ENCODE peak calls at places on chromosomes 7 and 10, in four cellular contexts. Z is esophagus squamous epithelium, D is HCT116, W is ovary. N is an unnamed sample.

GRCh38 chr10:103171278-103171677 is 21.8 kb downstream of the NT5C2 start:
- DNase-seq in Z (no peak), D (no peak), W (no peak), N (no peak)

GRCh38 chr10:25651534-25651933 is 282.5 kb upstream of the MYO3A start:
- DNase-seq in W (no peak), D (no peak), Z (no peak), N (no peak)

GRCh38 chr7:16315280-16315679 is 106.1 kb downstream of the CRPPA start:
- DNase-seq in D (no peak), W (no peak), Z (no peak), N (no peak)

GRCh38 chr10:120428754-120429153 is 28.3 kb upstream of the PLPP4 start:
- DNase-seq in W (no peak), D (no peak), Z (no peak), N (no peak)

GRCh38 chr7:42932861-42933591 is 850 bp downstream of the MRPL32 start:
- DNase-seq in W (no peak), Z (no peak), D (no peak), N (no peak)

GRCh38 chr7:113976508-113976907 is 57.7 kb upstream of the PPP1R3A start:
- DNase-seq in Z (no peak), D (no peak), W (no peak), N (no peak)

GRCh38 chr10:49053053-49053997 is 62.0 kb downstream of the VSTM4 start:
- DNase-seq in D (no peak), W (no peak), Z (no peak), N (no peak)

GRCh38 chr10:22854935-22855421 is 72.9 kb upstream of the ARMC3 start:
- DNase-seq in Z (no peak), W (no peak), D (no peak), N (no peak)

GRCh38 chr10:112934193-112934592 is 15.9 kb upstream of the TCF7L2 start:
- DNase-seq in D (no peak), Z (no peak), W (no peak), N (no peak)

GRCh38 chr10:5968681-5969453 is 8.5 kb downstream of the IL15RA start:
- DNase-seq in W (no peak), D (no peak), Z (no peak), N (peak; percentile 43)

GRCh38 chr10:47261556-47261955 is 38.4 kb upstream of the GDF10 start:
- DNase-seq in W (no peak), D (no peak), Z (no peak), N (peak; percentile 2)

GRCh38 chr10:110151467-110151866 is 55.9 kb upstream of the MXI1 start:
- DNase-seq in D (no peak), Z (no peak), W (no peak), N (peak; percentile 76)

GRCh38 chr10:103666109-103666508 is 172.6 kb downstream of the NEURL1 start:
- DNase-seq in Z (no peak), W (no peak), D (peak; percentile 22), N (no peak)

GRCh38 chr10:47346572-47347302 is 1.4 kb upstream of the RBP3 start:
- DNase-seq in D (no peak), W (no peak), Z (no peak), N (no peak)

GRCh38 chr7:84248267-84248666 is 53.7 kb upstream of the SEMA3A start:
- DNase-seq in D (no peak), W (no peak), Z (no peak), N (no peak)

GRCh38 chr10:99966306-99966705 is 43.4 kb downstream of the DNMBP start:
- DNase-seq in W (no peak), D (peak; percentile 89), Z (no peak), N (no peak)

GRCh38 chr10:114304566-114305421 is 65.7 kb downstream of the VWA2 start:
- DNase-seq in D (no peak), W (peak; percentile 58), Z (peak; percentile 17), N (no peak)

GRCh38 chr10:89741126-89741762 is 39.9 kb downstream of the KIF20B start:
- DNase-seq in D (no peak), W (no peak), Z (no peak), N (no peak)

GRCh38 chr7:70756789-70757188 is 375.2 kb upstream of the GALNT17 start:
- DNase-seq in Z (no peak), W (no peak), D (no peak), N (no peak)

GRCh38 chr10:51231754-51232153 is 157.5 kb downstream of the PRKG1 start:
- DNase-seq in D (no peak), W (no peak), Z (no peak), N (no peak)

GRCh38 chr10:49734676-49735075 is 27.4 kb downstream of the OGDHL start:
- DNase-seq in D (no peak), Z (no peak), W (no peak), N (no peak)

GRCh38 chr10:89391882-89392756 is at the start of gene IFIT1:
- DNase-seq in Z (no peak), W (peak; percentile 47), D (peak; percentile 68), N (peak; percentile 38)

GRCh38 chr10:121595806-121596667 is 2.2 kb downstream of the FGFR2 start:
- DNase-seq in W (peak; percentile 44), D (no peak), Z (no peak), N (no peak)

GRCh38 chr7:832292-832967 is at the start of gene SUN1:
- DNase-seq in Z (no peak), W (no peak), D (peak; percentile 87), N (peak; percentile 46)

GRCh38 chr7:832968-833424 is 720 bp downstream of the SUN1 start:
- DNase-seq in Z (no peak), W (no peak), D (no peak), N (no peak)

GRCh38 chr7:835021-835420 is 2.7 kb downstream of the SUN1 start:
- DNase-seq in W (no peak), Z (no peak), D (no peak), N (no peak)

GRCh38 chr7:834277-834676 is 2.0 kb downstream of the SUN1 start:
- DNase-seq in W (no peak), Z (no peak), D (no peak), N (no peak)

GRCh38 chr7:833601-834258 is 1.5 kb downstream of the SUN1 start:
- DNase-seq in D (no peak), Z (no peak), W (no peak), N (no peak)
- H3K4me1 ChIP-seq in D (peaks cover 77% of the 10 kb centered on the region), Z (peaks cover 67% of the 10 kb centered on the region), W (peaks cover 34% of the 10 kb centered on the region), N (peaks cover 9% of the 10 kb centered on the region)

DNA sequence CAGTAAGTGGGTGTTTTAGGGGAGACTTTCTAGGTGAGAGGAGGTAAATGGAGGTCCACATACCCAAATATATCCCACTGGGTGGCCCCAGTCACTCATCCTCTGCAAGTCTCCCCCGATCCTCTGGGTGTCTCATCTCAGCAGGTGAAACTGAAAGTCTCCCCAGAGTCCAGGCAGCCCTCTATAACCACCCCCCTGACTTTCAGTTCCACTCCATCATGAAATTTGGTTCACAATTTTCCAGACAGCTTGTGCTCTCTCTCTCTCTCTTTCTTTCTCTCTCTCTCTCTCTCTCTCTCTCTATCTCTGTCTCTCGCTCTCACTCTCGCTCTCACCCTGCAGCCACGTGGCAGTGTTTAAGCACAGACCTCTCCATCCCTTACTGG is 56.7 kb upstream of the ELN start:
- DNase-seq in D (no peak), W (no peak), Z (no peak), N (no peak)
- H3K4me1 ChIP-seq in D (no peaks in the 10 kb centered on the region), W (no peaks in the 10 kb centered on the region), Z (peaks cover 10% of the 10 kb centered on the region), N (no peaks in the 10 kb centered on the region)

DNA sequence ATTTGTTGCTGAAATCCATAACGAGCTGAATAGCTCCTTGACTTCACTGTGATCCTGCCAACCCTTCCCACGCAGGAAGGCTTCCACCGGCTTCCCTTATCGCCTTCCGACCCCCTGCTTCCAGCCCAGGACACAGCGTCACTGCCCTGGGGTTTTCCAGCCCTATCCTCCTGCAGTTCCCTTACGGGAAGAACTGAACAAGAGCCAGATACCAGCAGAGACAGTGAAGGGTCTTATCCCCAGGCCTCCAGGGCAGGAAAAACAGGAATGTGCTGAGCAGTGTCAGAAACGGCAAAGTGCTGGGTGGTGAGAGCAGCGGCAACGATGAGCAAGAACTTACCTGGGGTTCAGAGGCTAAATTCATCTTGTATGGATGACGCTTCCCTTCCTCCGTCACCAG is 22.4 kb downstream of the PDLIM1 start:
- DNase-seq in D (no peak), Z (no peak), W (peak; percentile 53), N (no peak)
- H3K4me1 ChIP-seq in D (peaks cover 49% of the 10 kb centered on the region), Z (peaks cover 59% of the 10 kb centered on the region), W (no peaks in the 10 kb centered on the region), N (peaks cover 8% of the 10 kb centered on the region)

GRCh38 chr10:11609492-11610093 is 1.9 kb downstream of the USP6NL start:
- DNase-seq in D (no peak), W (no peak), Z (no peak), N (no peak)

GRCh38 chr10:11610151-11610854 is 1.1 kb downstream of the USP6NL start:
- DNase-seq in D (no peak), Z (no peak), W (no peak), N (no peak)

GRCh38 chr10:11612004-11613001 is 853 bp upstream of the USP6NL start:
- DNase-seq in D (no peak), W (no peak), Z (no peak), N (no peak)

GRCh38 chr10:11611248-11612003 is at the start of gene USP6NL:
- DNase-seq in D (peak; percentile 41), W (peak; percentile 93), Z (peak; percentile 25), N (peak; percentile 79)

GRCh38 chr10:11610855-11611247 is 599 bp downstream of the USP6NL start:
- DNase-seq in Z (no peak), W (peak; percentile 61), D (no peak), N (no peak)
- H3K4me1 ChIP-seq in Z (peaks cover 10% of the 10 kb centered on the region), W (peaks cover 3% of the 10 kb centered on the region), D (peaks cover 47% of the 10 kb centered on the region), N (peaks cover 7% of the 10 kb centered on the region)

GRCh38 chr7:151454306-151454705 is 14.4 kb upstream of the CRYGN start:
- DNase-seq in Z (no peak), D (no peak), W (no peak), N (no peak)
- H3K4me1 ChIP-seq in Z (peaks cover 3% of the 10 kb centered on the region), D (peaks cover 9% of the 10 kb centered on the region), W (no peaks in the 10 kb centered on the region), N (no peaks in the 10 kb centered on the region)

GRCh38 chr7:33039257-33039904 is 23.2 kb downstream of the NT5C3A start:
- DNase-seq in D (no peak), W (no peak), Z (no peak), N (no peak)
- H3K4me1 ChIP-seq in D (peaks cover 3% of the 10 kb centered on the region), W (peaks cover 5% of the 10 kb centered on the region), Z (peaks cover 12% of the 10 kb centered on the region), N (no peaks in the 10 kb centered on the region)

GRCh38 chr10:78438094-78438906 is 404.6 kb downstream of the RPS24 start:
- DNase-seq in Z (no peak), W (no peak), D (no peak), N (no peak)

GRCh38 chr10:78435484-78436222 is 402.0 kb downstream of the RPS24 start:
- DNase-seq in W (no peak), Z (no peak), D (no peak), N (no peak)

GRCh38 chr10:78437407-78437768 is 403.7 kb downstream of the RPS24 start:
- DNase-seq in Z (no peak), W (no peak), D (no peak), N (no peak)

GRCh38 chr10:78436223-78436575 is 402.5 kb downstream of the RPS24 start:
- DNase-seq in W (no peak), D (no peak), Z (no peak), N (no peak)

DNA sequence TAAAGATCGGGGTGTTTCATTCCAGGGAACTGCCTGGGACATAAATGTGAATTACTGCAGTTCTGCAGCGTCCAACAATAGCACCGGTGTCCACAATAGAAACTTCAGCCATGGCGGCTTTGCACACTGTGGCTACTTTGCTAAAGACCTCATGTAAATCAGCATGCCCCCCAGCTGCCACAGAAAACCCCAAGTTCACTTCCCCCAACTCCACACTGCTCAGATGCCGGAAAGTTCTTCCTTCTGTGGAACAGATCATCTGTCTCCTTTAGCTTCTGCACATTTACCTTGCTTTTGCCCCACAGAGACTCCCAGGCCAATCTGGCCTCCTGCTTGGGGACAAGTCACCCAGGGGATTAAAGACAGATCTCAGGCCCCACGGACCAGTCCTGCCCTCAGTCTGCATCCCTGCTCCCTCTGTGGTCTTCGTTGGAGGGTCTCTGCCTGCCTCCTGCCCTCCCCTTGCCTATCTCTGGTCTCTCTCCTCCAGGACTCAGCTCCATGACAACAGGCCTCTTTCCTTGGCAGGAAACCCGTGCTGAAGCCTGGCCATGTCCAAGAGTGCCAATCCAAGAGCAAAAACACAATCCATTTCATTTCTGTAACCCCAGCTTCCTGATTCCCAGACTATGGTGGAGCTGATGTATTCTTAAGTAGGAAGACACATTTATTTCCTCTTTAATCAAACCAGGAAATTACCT is 403.2 kb downstream of the RPS24 start:
- DNase-seq in W (no peak), Z (no peak), D (no peak), N (no peak)
- H3K4me1 ChIP-seq in W (no peaks in the 10 kb centered on the region), Z (peaks cover 10% of the 10 kb centered on the region), D (no peaks in the 10 kb centered on the region), N (no peaks in the 10 kb centered on the region)